ENCODE peak calls at places on chromosomes 2 and 18, in seven cellular contexts. One of them, this sample, is unnamed.

GRCh38 chr2:10269711-10270610 is 32.7 kb upstream of the HPCAL1 start:
- DNase-seq in posterior cingulate gyrus: no peak
- DNase-seq in H9: peak
- DNase-seq in RCC 7860: no peak
- DNase-seq in HEK293T: no peak
- DNase-seq in cortex of kidney: no peak
- DNase-seq in A549: no peak
- DNase-seq in this sample: peak

GRCh38 chr2:241112046-241112445 is 10.0 kb upstream of the MTERF4 start:
- DNase-seq in cortex of kidney: no peak
- DNase-seq in posterior cingulate gyrus: no peak
- DNase-seq in A549: no peak
- DNase-seq in HEK293T: no peak
- DNase-seq in RCC 7860: no peak
- DNase-seq in H9: no peak
- DNase-seq in this sample: no peak

GRCh38 chr2:85096616-85097015 is 36.6 kb upstream of the TCF7L1 start:
- DNase-seq in cortex of kidney: no peak
- DNase-seq in H9: no peak
- DNase-seq in posterior cingulate gyrus: no peak
- DNase-seq in HEK293T: no peak
- DNase-seq in RCC 7860: no peak
- DNase-seq in A549: no peak
- DNase-seq in this sample: no peak

GRCh38 chr2:42813773-42814172 is 21.4 kb upstream of the HAAO start:
- DNase-seq in posterior cingulate gyrus: no peak
- DNase-seq in RCC 7860: no peak
- DNase-seq in cortex of kidney: no peak
- DNase-seq in A549: no peak
- DNase-seq in H9: no peak
- DNase-seq in HEK293T: no peak
- DNase-seq in this sample: no peak

GRCh38 chr2:33395660-33396249 is 80.7 kb upstream of the RASGRP3 start:
- DNase-seq in H9: no peak
- DNase-seq in cortex of kidney: no peak
- DNase-seq in A549: peak
- DNase-seq in HEK293T: peak
- DNase-seq in posterior cingulate gyrus: no peak
- DNase-seq in RCC 7860: peak
- DNase-seq in this sample: peak

GRCh38 chr2:86753606-86754005 is 33.5 kb downstream of the RMND5A start:
- DNase-seq in HEK293T: no peak
- DNase-seq in H9: no peak
- DNase-seq in cortex of kidney: no peak
- DNase-seq in posterior cingulate gyrus: no peak
- DNase-seq in A549: no peak
- DNase-seq in RCC 7860: no peak
- DNase-seq in this sample: no peak

GRCh38 chr2:150587547-150588209 is 100.2 kb upstream of the RND3 start:
- DNase-seq in posterior cingulate gyrus: no peak
- DNase-seq in cortex of kidney: no peak
- DNase-seq in H9: no peak
- DNase-seq in A549: no peak
- DNase-seq in RCC 7860: no peak
- DNase-seq in HEK293T: peak
- DNase-seq in this sample: no peak

GRCh38 chr2:165573534-165574461 is 104.3 kb downstream of the CSRNP3 start:
- DNase-seq in A549: no peak
- DNase-seq in HEK293T: peak
- DNase-seq in posterior cingulate gyrus: peak
- DNase-seq in H9: peak
- DNase-seq in RCC 7860: peak
- DNase-seq in cortex of kidney: no peak
- DNase-seq in this sample: peak

GRCh38 chr18:58190842-58191530 is 147.0 kb downstream of the NEDD4L start:
- DNase-seq in cortex of kidney: no peak
- DNase-seq in HEK293T: no peak
- DNase-seq in RCC 7860: no peak
- DNase-seq in H9: no peak
- DNase-seq in A549: no peak
- DNase-seq in posterior cingulate gyrus: no peak
- DNase-seq in this sample: no peak

GRCh38 chr2:70767699-70768584 is at the start of gene ADD2:
- DNase-seq in H9: peak
- DNase-seq in cortex of kidney: no peak
- DNase-seq in RCC 7860: no peak
- DNase-seq in posterior cingulate gyrus: peak
- DNase-seq in A549: peak
- DNase-seq in HEK293T: peak
- DNase-seq in this sample: peak

GRCh38 chr2:221034973-221035372 is 537.1 kb downstream of the EPHA4 start:
- DNase-seq in cortex of kidney: no peak
- DNase-seq in H9: no peak
- DNase-seq in RCC 7860: no peak
- DNase-seq in HEK293T: no peak
- DNase-seq in posterior cingulate gyrus: no peak
- DNase-seq in A549: no peak
- DNase-seq in this sample: no peak

GRCh38 chr2:235300368-235301201 is 193.3 kb upstream of the AGAP1 start:
- DNase-seq in A549: no peak
- DNase-seq in posterior cingulate gyrus: no peak
- DNase-seq in H9: no peak
- DNase-seq in HEK293T: no peak
- DNase-seq in RCC 7860: peak
- DNase-seq in cortex of kidney: no peak
- DNase-seq in this sample: no peak

GRCh38 chr2:20525041-20526035 is 78.5 kb downstream of the RHOB start:
- DNase-seq in H9: peak
- DNase-seq in RCC 7860: peak
- DNase-seq in HEK293T: no peak
- DNase-seq in cortex of kidney: no peak
- DNase-seq in posterior cingulate gyrus: no peak
- DNase-seq in A549: no peak
- DNase-seq in this sample: no peak

GRCh38 chr2:70615222-70615621 is 61.6 kb upstream of the TGFA start:
- DNase-seq in posterior cingulate gyrus: no peak
- DNase-seq in H9: no peak
- DNase-seq in HEK293T: no peak
- DNase-seq in A549: no peak
- DNase-seq in RCC 7860: peak
- DNase-seq in cortex of kidney: no peak
- DNase-seq in this sample: no peak

GRCh38 chr2:8491296-8492048 is 190.4 kb upstream of the ID2 start:
- DNase-seq in A549: no peak
- DNase-seq in RCC 7860: no peak
- DNase-seq in H9: no peak
- DNase-seq in cortex of kidney: no peak
- DNase-seq in posterior cingulate gyrus: no peak
- DNase-seq in HEK293T: no peak
- DNase-seq in this sample: no peak

GRCh38 chr18:11808001-11808855 is 43.0 kb upstream of the CHMP1B start:
- DNase-seq in posterior cingulate gyrus: no peak
- DNase-seq in RCC 7860: peak
- DNase-seq in A549: peak
- DNase-seq in H9: peak
- DNase-seq in HEK293T: no peak
- DNase-seq in cortex of kidney: no peak
- DNase-seq in this sample: no peak

GRCh38 chr2:239465017-239466001 is 64.5 kb upstream of the HDAC4 start:
- DNase-seq in A549: peak
- DNase-seq in RCC 7860: peak
- DNase-seq in posterior cingulate gyrus: peak
- DNase-seq in H9: peak
- DNase-seq in cortex of kidney: no peak
- DNase-seq in HEK293T: no peak
- DNase-seq in this sample: no peak

GRCh38 chr2:201471732-201472395 is 20.3 kb downstream of the STRADB start:
- DNase-seq in RCC 7860: no peak
- DNase-seq in posterior cingulate gyrus: no peak
- DNase-seq in A549: no peak
- DNase-seq in HEK293T: no peak
- DNase-seq in cortex of kidney: no peak
- DNase-seq in H9: no peak
- DNase-seq in this sample: no peak

GRCh38 chr18:48514786-48515185 is 24.0 kb upstream of the CTIF start:
- DNase-seq in HEK293T: no peak
- DNase-seq in H9: no peak
- DNase-seq in posterior cingulate gyrus: peak
- DNase-seq in A549: no peak
- DNase-seq in RCC 7860: no peak
- DNase-seq in cortex of kidney: no peak
- DNase-seq in this sample: no peak

GRCh38 chr2:105952131-105952530 is 207.4 kb downstream of the NCK2 start:
- DNase-seq in HEK293T: no peak
- DNase-seq in cortex of kidney: no peak
- DNase-seq in A549: no peak
- DNase-seq in posterior cingulate gyrus: no peak
- DNase-seq in RCC 7860: no peak
- DNase-seq in H9: peak
- DNase-seq in this sample: no peak

GRCh38 chr2:164538250-164538866 is 82.9 kb downstream of the GRB14 start:
- DNase-seq in H9: no peak
- DNase-seq in cortex of kidney: no peak
- DNase-seq in posterior cingulate gyrus: no peak
- DNase-seq in RCC 7860: peak
- DNase-seq in HEK293T: peak
- DNase-seq in A549: peak
- DNase-seq in this sample: no peak

GRCh38 chr2:10441966-10442365 is 6.2 kb downstream of the ODC1 start:
- DNase-seq in posterior cingulate gyrus: no peak
- DNase-seq in H9: no peak
- DNase-seq in RCC 7860: no peak
- DNase-seq in A549: no peak
- DNase-seq in cortex of kidney: no peak
- DNase-seq in HEK293T: no peak
- DNase-seq in this sample: no peak

GRCh38 chr18:24778810-24779418 is 318.5 kb downstream of the HRH4 start:
- DNase-seq in HEK293T: no peak
- DNase-seq in H9: no peak
- DNase-seq in A549: no peak
- DNase-seq in posterior cingulate gyrus: no peak
- DNase-seq in RCC 7860: no peak
- DNase-seq in cortex of kidney: no peak
- DNase-seq in this sample: no peak

GRCh38 chr2:206876176-206876575 is 63.1 kb upstream of the CPO start:
- DNase-seq in RCC 7860: no peak
- DNase-seq in A549: no peak
- DNase-seq in posterior cingulate gyrus: no peak
- DNase-seq in HEK293T: no peak
- DNase-seq in H9: no peak
- DNase-seq in cortex of kidney: no peak
- DNase-seq in this sample: peak

GRCh38 chr2:241804326-241805276 is 4.4 kb upstream of the NEU4 start:
- DNase-seq in HEK293T: no peak
- DNase-seq in RCC 7860: peak
- DNase-seq in A549: no peak
- DNase-seq in H9: peak
- DNase-seq in cortex of kidney: no peak
- DNase-seq in posterior cingulate gyrus: peak
- DNase-seq in this sample: peak

GRCh38 chr2:44360749-44361329 is 455 bp downstream of the PREPL start:
- DNase-seq in A549: peak
- DNase-seq in cortex of kidney: no peak
- DNase-seq in posterior cingulate gyrus: no peak
- DNase-seq in HEK293T: peak
- DNase-seq in H9: no peak
- DNase-seq in RCC 7860: no peak
- DNase-seq in this sample: no peak

GRCh38 chr18:78999939-79000338 is 20.3 kb downstream of the SALL3 start:
- DNase-seq in HEK293T: no peak
- DNase-seq in RCC 7860: no peak
- DNase-seq in posterior cingulate gyrus: no peak
- DNase-seq in cortex of kidney: no peak
- DNase-seq in H9: no peak
- DNase-seq in A549: no peak
- DNase-seq in this sample: no peak

GRCh38 chr2:199455533-199456382 is 2.0 kb downstream of the SATB2 start:
- DNase-seq in H9: peak
- DNase-seq in cortex of kidney: no peak
- DNase-seq in A549: peak
- DNase-seq in posterior cingulate gyrus: no peak
- DNase-seq in HEK293T: no peak
- DNase-seq in RCC 7860: peak
- DNase-seq in this sample: peak

GRCh38 chr2:3659447-3660432 is 1.7 kb downstream of the ALLC start:
- DNase-seq in H9: no peak
- DNase-seq in RCC 7860: no peak
- DNase-seq in HEK293T: no peak
- DNase-seq in posterior cingulate gyrus: no peak
- DNase-seq in A549: no peak
- DNase-seq in cortex of kidney: no peak
- DNase-seq in this sample: peak

GRCh38 chr2:55887906-55888625 is 35.5 kb downstream of the EFEMP1 start:
- DNase-seq in RCC 7860: peak
- DNase-seq in cortex of kidney: no peak
- DNase-seq in A549: peak
- DNase-seq in posterior cingulate gyrus: no peak
- DNase-seq in HEK293T: no peak
- DNase-seq in H9: no peak
- DNase-seq in this sample: no peak

GRCh38 chr18:9109523-9109922 is 7.0 kb downstream of the NDUFV2 start:
- DNase-seq in RCC 7860: no peak
- DNase-seq in cortex of kidney: no peak
- DNase-seq in H9: no peak
- DNase-seq in posterior cingulate gyrus: no peak
- DNase-seq in A549: no peak
- DNase-seq in HEK293T: no peak
- DNase-seq in this sample: no peak

GRCh38 chr18:24770625-24771024 is 310.2 kb downstream of the HRH4 start:
- DNase-seq in RCC 7860: no peak
- DNase-seq in cortex of kidney: no peak
- DNase-seq in posterior cingulate gyrus: no peak
- DNase-seq in A549: no peak
- DNase-seq in H9: no peak
- DNase-seq in HEK293T: no peak
- DNase-seq in this sample: no peak

GRCh38 chr2:46179037-46179621 is 118.1 kb upstream of the EPAS1 start:
- DNase-seq in H9: no peak
- DNase-seq in HEK293T: no peak
- DNase-seq in posterior cingulate gyrus: no peak
- DNase-seq in cortex of kidney: no peak
- DNase-seq in RCC 7860: no peak
- DNase-seq in A549: no peak
- DNase-seq in this sample: no peak

GRCh38 chr2:164967781-164968228 is 12.5 kb upstream of the SLC38A11 start:
- DNase-seq in posterior cingulate gyrus: no peak
- DNase-seq in RCC 7860: peak
- DNase-seq in HEK293T: no peak
- DNase-seq in H9: no peak
- DNase-seq in cortex of kidney: no peak
- DNase-seq in A549: no peak
- DNase-seq in this sample: no peak

GRCh38 chr2:238691596-238692491 is 156.0 kb upstream of the TWIST2 start:
- DNase-seq in posterior cingulate gyrus: no peak
- DNase-seq in HEK293T: no peak
- DNase-seq in A549: no peak
- DNase-seq in RCC 7860: no peak
- DNase-seq in cortex of kidney: no peak
- DNase-seq in H9: no peak
- DNase-seq in this sample: no peak

GRCh38 chr2:42974697-42975357 is 182.4 kb upstream of the HAAO start:
- DNase-seq in A549: peak
- DNase-seq in H9: peak
- DNase-seq in HEK293T: peak
- DNase-seq in posterior cingulate gyrus: peak
- DNase-seq in cortex of kidney: no peak
- DNase-seq in RCC 7860: peak
- DNase-seq in this sample: peak

GRCh38 chr2:230758566-230759480 is 46.2 kb downstream of the CAB39 start:
- DNase-seq in RCC 7860: peak
- DNase-seq in A549: no peak
- DNase-seq in H9: no peak
- DNase-seq in posterior cingulate gyrus: no peak
- DNase-seq in cortex of kidney: no peak
- DNase-seq in HEK293T: no peak
- DNase-seq in this sample: no peak